ENCODE peak calls at places on chromosomes 11 and 22, in five cellular contexts. L, B, J, I and Y are unnamed samples.

GRCh38 chr22:19047993-19048392 is 74.2 kb downstream of the DGCR2 start:
- DNase-seq in L (no peak), B (no peak), J (no peak), I (no peak), Y (no peak)

GRCh38 chr11:47314992-47315391 is 37.5 kb downstream of the MYBPC3 start:
- DNase-seq in B (no peak), I (no peak), L (no peak), J (no peak), Y (no peak)

GRCh38 chr11:59216654-59217640 is 4.2 kb upstream of the MPEG1 start:
- DNase-seq in J (no peak), I (no peak), B (peak), L (no peak), Y (no peak)

GRCh38 chr11:68990995-68991780 is 10.4 kb upstream of the MRGPRD start:
- DNase-seq in J (no peak), L (no peak), B (no peak), I (no peak), Y (no peak)

GRCh38 chr11:64266339-64266738 is 15.0 kb downstream of the PLCB3 start:
- DNase-seq in L (no peak), J (no peak), I (no peak), B (peak), Y (no peak)

GRCh38 chr11:61075891-61076290 is 26.4 kb upstream of the CD5 start:
- DNase-seq in B (peak), J (peak), I (no peak), L (peak), Y (no peak)

GRCh38 chr11:22456993-22457748 is 119.0 kb downstream of the SLC17A6 start:
- DNase-seq in L (no peak), J (no peak), I (no peak), B (no peak), Y (no peak)

GRCh38 chr22:37544955-37545702 is 15.2 kb upstream of the CDC42EP1 start:
- DNase-seq in B (peak), J (peak), I (peak), L (peak), Y (peak)

GRCh38 chr11:62664405-62665074 is 470 bp downstream of the C11orf98 start:
- DNase-seq in J (peak), I (no peak), B (peak), L (peak), Y (no peak)

GRCh38 chr11:27754035-27755017 is 54.1 kb upstream of the BDNF start:
- DNase-seq in J (no peak), B (peak), I (no peak), L (no peak), Y (no peak)

GRCh38 chr11:68582416-68583046 is 101.8 kb upstream of the GAL start:
- DNase-seq in L (no peak), I (no peak), J (no peak), B (no peak), Y (no peak)

GRCh38 chr11:32949739-32950138 is 57.1 kb downstream of the QSER1 start:
- DNase-seq in J (no peak), I (no peak), B (no peak), L (no peak), Y (no peak)

GRCh38 chr22:50569896-50570535 is 7.3 kb upstream of the SYCE3 start:
- DNase-seq in B (no peak), J (no peak), I (no peak), L (no peak), Y (no peak)

GRCh38 chr11:84564180-84564866 is 1062.8 kb downstream of the DLG2 start:
- DNase-seq in I (peak), L (peak), J (peak), B (peak), Y (peak)
- TF ChIP-seq CTCF in I (peak), L (peak), J (peak), B (peak), Y (peak)

DNA sequence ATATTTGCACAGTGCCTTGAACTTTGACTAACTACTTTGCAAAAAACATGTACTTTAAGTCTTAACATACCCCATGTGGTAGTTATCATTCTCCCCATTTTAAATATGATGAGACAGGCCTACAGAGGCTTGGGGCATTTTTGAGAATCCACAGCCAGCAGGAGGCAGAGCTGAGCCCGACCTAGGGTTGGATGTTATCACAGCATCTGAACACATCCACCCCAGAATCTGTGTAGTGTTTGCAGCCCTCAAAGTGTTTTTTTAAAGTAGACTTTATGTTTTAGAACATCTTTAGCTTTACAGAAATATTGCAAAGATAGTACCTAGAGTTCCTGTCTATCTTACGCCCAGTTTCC is 17.6 kb downstream of the OTOG start:
- DNase-seq in B (no peak), L (peak), I (no peak), J (peak), Y (no peak)
- TF ChIP-seq CTCF in B (no peak), L (peak), I (no peak), J (peak), Y (peak)

GRCh38 chr11:126062679-126063509 is at the start of gene CDON:
- DNase-seq in B (peak), J (peak), L (peak), I (peak), Y (peak)
- TF ChIP-seq CTCF in B (no peak), J (no peak), L (peak), I (no peak), Y (no peak)

DNA sequence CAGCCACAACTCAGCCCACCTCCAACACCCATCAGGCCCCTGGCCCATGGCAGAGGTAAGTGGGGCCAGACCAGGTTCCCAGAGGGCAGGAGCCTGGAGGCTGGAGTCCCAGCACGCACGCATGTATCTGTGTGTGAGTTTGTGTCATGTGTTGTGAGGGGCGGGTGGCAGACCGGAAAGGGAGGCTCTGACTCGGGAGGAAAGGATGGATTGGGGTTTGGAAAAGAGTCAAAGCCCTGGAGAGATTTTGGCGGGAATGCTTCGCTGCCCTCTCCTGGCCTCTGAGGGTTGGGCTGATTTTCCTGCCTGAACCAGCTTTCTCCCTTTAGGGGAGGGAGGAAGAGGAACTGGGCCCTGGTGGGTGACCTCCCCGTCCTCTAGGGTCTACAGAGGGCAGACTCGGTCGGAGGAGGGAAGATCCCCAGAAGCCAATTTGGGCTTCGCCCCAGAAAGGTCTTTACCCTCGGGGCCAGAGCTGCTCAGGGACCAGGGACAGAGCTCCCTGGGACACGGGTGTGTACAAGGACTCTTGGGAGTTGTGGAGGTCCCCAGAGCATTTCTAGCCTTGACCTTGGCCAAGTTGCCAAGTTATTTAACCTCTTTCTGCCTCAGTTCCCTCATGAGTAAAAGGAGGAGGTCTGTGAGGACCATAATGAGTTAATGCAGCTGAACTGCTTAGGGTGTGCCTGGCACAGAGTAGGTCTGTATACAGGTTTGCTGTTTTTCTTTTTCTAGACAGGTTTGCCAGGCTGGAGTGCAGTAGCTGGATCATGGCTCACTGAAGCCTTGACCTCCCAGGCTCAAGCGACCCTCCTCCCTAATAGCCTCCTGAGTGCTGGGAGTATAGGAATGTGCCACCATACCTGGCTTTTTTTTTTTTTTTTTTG is 6.9 kb downstream of the C11orf68 start:
- DNase-seq in J (peak), L (peak), I (no peak), B (peak), Y (peak)
- TF ChIP-seq CTCF in J (peak), L (peak), I (no peak), B (peak), Y (peak)

GRCh38 chr22:42957958-42958357 is 57.0 kb downstream of the PACSIN2 start:
- DNase-seq in L (no peak), I (no peak), J (no peak), B (no peak), Y (no peak)
- TF ChIP-seq CTCF in L (no peak), I (no peak), J (no peak), B (no peak), Y (no peak)

DNA sequence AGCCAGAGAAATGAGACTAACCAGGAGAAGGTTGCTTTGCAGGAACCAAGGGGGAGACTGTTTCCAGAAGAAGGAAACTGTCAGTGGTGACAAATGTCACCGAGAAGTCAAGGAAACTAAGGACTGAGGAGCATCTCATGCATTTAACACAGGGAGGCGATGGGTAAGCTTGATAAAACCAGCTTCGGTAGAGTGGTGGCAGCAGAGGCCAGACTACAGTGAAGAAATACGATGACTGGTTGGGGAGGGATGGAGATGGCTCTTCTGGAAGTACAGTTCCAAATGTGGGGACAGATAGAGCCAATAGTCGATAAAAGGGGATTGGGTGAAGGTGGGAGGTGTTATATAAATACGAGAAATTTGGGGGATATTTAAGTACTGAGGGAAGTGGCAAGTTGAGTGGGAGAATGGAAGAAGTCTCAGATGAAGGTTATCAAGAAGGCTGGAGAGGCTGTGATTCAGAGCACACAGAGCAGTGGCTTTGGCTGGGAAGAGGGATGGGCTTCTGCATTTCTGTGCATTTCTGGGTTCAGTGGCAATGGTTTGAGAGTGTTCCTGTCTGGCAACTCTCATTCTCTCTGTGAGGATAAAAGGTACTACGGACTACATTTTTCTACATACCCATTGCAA is 29.2 kb downstream of the SC5D start:
- DNase-seq in L (peak), I (no peak), B (peak), J (peak), Y (no peak)
- TF ChIP-seq CTCF in L (peak), I (no peak), B (peak), J (no peak), Y (no peak)